ENCODE peak calls at places on chromosomes 3 and 15, in five cellular contexts. B, F, K, M and N are unnamed samples.

GRCh38 chr15:91780387-91780786 is 73.1 kb upstream of the SLCO3A1 start:
- DNase-seq in B (no peak), F (no peak), K (no peak), M (no peak), N (no peak)

GRCh38 chr15:68345481-68345880 is 67.9 kb downstream of the FEM1B start:
- DNase-seq in B (no peak), F (no peak), K (no peak), M (no peak), N (no peak)

GRCh38 chr3:179652467-179653105 is at the start of gene USP13:
- DNase-seq in B (peak), F (peak), K (peak), M (no peak), N (peak)

GRCh38 chr3:9970020-9970652 is 16.5 kb downstream of the EMC3 start:
- DNase-seq in B (no peak), F (no peak), K (peak), M (no peak), N (peak)

GRCh38 chr15:71462638-71463037 is 347.4 kb downstream of the THSD4 start:
- DNase-seq in B (no peak), F (no peak), K (no peak), M (no peak), N (no peak)

GRCh38 chr15:23422946-23423708 is 23.9 kb downstream of the GOLGA6L2 start:
- DNase-seq in B (no peak), F (no peak), K (peak), M (no peak), N (no peak)

GRCh38 chr15:56963719-56964118 is 45.3 kb downstream of the TCF12 start:
- DNase-seq in B (no peak), F (no peak), K (no peak), M (no peak), N (no peak)

GRCh38 chr3:107870096-107870495 is 220.7 kb downstream of the CD47 start:
- DNase-seq in B (no peak), F (no peak), K (no peak), M (no peak), N (no peak)

GRCh38 chr3:126341755-126342150 is 15.5 kb downstream of the KLF15 start:
- DNase-seq in B (no peak), F (no peak), K (no peak), M (no peak), N (no peak)

GRCh38 chr3:120988994-120989393 is 81.0 kb downstream of the STXBP5L start:
- DNase-seq in B (no peak), F (no peak), K (no peak), M (no peak), N (no peak)

GRCh38 chr15:60590935-60591490 is 112.1 kb upstream of the ICE2 start:
- DNase-seq in B (no peak), F (peak), K (peak), M (peak), N (no peak)

GRCh38 chr15:31241888-31242287 is 84.7 kb upstream of the KLF13 start:
- DNase-seq in B (no peak), F (no peak), K (no peak), M (no peak), N (no peak)

GRCh38 chr3:25463850-25464418 is 35.9 kb downstream of the RARB start:
- DNase-seq in B (no peak), F (no peak), K (no peak), M (no peak), N (no peak)
- H3K4me3 ChIP-seq in B (no peak), F (no peak), K (no peak), M (no peak), N (no peak)

GRCh38 chr3:42036483-42036823 is 54.7 kb upstream of the TRAK1 start:
- DNase-seq in B (peak), F (no peak), K (peak), M (no peak), N (peak)
- H3K4me3 ChIP-seq in B (no peak), F (no peak), K (no peak), M (no peak), N (no peak)

GRCh38 chr15:75178171-75178937 is 23.3 kb upstream of the C15orf39 start:
- DNase-seq in B (no peak), F (peak), K (peak), M (no peak), N (no peak)
- H3K4me3 ChIP-seq in B (no peak), F (peak), K (no peak), M (peak), N (peak)

DNA sequence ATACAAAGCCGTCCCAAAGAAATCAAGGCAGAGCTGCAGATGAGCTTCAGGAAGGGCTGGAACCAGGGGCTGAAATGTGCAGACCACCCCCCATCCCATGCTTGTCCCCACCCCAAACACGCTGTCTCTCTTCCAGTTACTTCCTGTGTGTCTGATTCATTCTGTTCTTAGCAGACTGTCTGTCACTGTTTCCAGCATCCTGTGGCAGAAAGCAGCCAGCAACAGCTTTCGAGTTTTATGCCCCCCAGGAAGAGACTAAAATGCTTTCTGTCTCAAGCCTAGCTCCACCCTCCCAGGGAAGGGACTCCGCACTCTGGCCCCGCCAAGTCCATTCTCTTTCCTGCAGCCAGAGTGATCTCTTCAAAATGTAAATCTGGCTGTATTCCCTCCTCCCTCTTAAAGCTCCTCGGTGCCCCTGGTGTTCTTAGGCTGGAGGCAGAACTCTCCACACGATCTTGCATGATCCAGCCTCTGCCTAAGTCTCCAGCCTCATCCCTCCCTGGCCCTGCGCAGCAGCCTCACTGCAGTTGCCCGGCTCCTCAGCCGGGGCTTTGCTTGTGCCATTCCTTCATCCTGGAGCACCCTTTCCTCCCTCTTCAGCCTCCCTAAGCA is 41.5 kb downstream of the HRH1 start:
- DNase-seq in B (no peak), F (peak), K (peak), M (no peak), N (no peak)
- H3K4me3 ChIP-seq in B (peak), F (no peak), K (no peak), M (no peak), N (peak)

GRCh38 chr3:36911990-36912804 is 32.7 kb downstream of the TRANK1 start:
- DNase-seq in B (peak), F (no peak), K (peak), M (no peak), N (peak)
- H3K4me3 ChIP-seq in B (peak), F (no peak), K (no peak), M (no peak), N (no peak)

GRCh38 chr15:88257311-88257901 is 867 bp upstream of the NTRK3 start:
- DNase-seq in B (no peak), F (peak), K (no peak), M (peak), N (no peak)
- H3K4me3 ChIP-seq in B (no peak), F (peak), K (no peak), M (peak), N (peak)